ENCODE peak calls at places on chromosome 2, in seven cellular contexts. One of them, this sample, is unnamed.

GRCh38 chr2:104405628-104406027 is 448.3 kb upstream of the POU3F3 start:
- DNase-seq in HCT116: no peak
- DNase-seq in A549: no peak
- DNase-seq in K562: no peak
- DNase-seq in SK-N-SH: no peak
- DNase-seq in GM23338: no peak
- DNase-seq in Panc1: no peak
- DNase-seq in this sample: no peak

GRCh38 chr2:95265182-95265581 is 9.1 kb upstream of the PROM2 start:
- DNase-seq in HCT116: no peak
- DNase-seq in K562: no peak
- DNase-seq in GM23338: no peak
- DNase-seq in SK-N-SH: no peak
- DNase-seq in A549: no peak
- DNase-seq in Panc1: no peak
- DNase-seq in this sample: no peak

GRCh38 chr2:54577035-54577434 is 120.9 kb downstream of the SPTBN1 start:
- DNase-seq in GM23338: no peak
- DNase-seq in Panc1: no peak
- DNase-seq in K562: no peak
- DNase-seq in A549: peak; percentile 47
- DNase-seq in HCT116: no peak
- DNase-seq in SK-N-SH: no peak
- DNase-seq in this sample: no peak

GRCh38 chr2:12202301-12202700 is 455.9 kb downstream of the LPIN1 start:
- DNase-seq in A549: no peak
- DNase-seq in SK-N-SH: no peak
- DNase-seq in GM23338: peak; percentile 47
- DNase-seq in K562: no peak
- DNase-seq in Panc1: no peak
- DNase-seq in HCT116: no peak
- DNase-seq in this sample: no peak

GRCh38 chr2:172643142-172643541 is 87.3 kb downstream of the PDK1 start:
- DNase-seq in Panc1: no peak
- DNase-seq in A549: no peak
- DNase-seq in SK-N-SH: no peak
- DNase-seq in K562: peak; percentile 17
- DNase-seq in HCT116: peak; percentile 13
- DNase-seq in GM23338: no peak
- DNase-seq in this sample: no peak

GRCh38 chr2:12006841-12007240 is 260.4 kb downstream of the LPIN1 start:
- DNase-seq in A549: no peak
- DNase-seq in Panc1: no peak
- DNase-seq in GM23338: peak; percentile 82
- DNase-seq in K562: no peak
- DNase-seq in HCT116: no peak
- DNase-seq in SK-N-SH: no peak
- DNase-seq in this sample: no peak

GRCh38 chr2:240500561-240501423 is 57.0 kb downstream of the ANKMY1 start:
- DNase-seq in A549: no peak
- DNase-seq in Panc1: no peak
- DNase-seq in SK-N-SH: peak; percentile 28
- DNase-seq in GM23338: no peak
- DNase-seq in K562: no peak
- DNase-seq in HCT116: no peak
- DNase-seq in this sample: no peak

GRCh38 chr2:168015274-168015953 is 232.0 kb downstream of the STK39 start:
- DNase-seq in Panc1: no peak
- DNase-seq in GM23338: no peak
- DNase-seq in K562: no peak
- DNase-seq in SK-N-SH: peak; percentile 56
- DNase-seq in HCT116: no peak
- DNase-seq in A549: no peak
- DNase-seq in this sample: no peak

GRCh38 chr2:126671049-126671448 is 15.1 kb downstream of the GYPC start:
- DNase-seq in HCT116: no peak
- DNase-seq in GM23338: no peak
- DNase-seq in K562: no peak
- DNase-seq in Panc1: no peak
- DNase-seq in A549: no peak
- DNase-seq in SK-N-SH: no peak
- DNase-seq in this sample: no peak

GRCh38 chr2:36376319-36376765 is 20.8 kb downstream of the CRIM1 start:
- DNase-seq in GM23338: peak; percentile 58
- DNase-seq in SK-N-SH: peak; percentile 34
- DNase-seq in Panc1: no peak
- DNase-seq in HCT116: no peak
- DNase-seq in A549: peak; percentile 77
- DNase-seq in K562: peak; percentile 10
- DNase-seq in this sample: no peak

GRCh38 chr2:151771599-151772358 is 37.5 kb upstream of the NEB start:
- DNase-seq in GM23338: no peak
- DNase-seq in HCT116: no peak
- DNase-seq in K562: no peak
- DNase-seq in A549: no peak
- DNase-seq in SK-N-SH: no peak
- DNase-seq in Panc1: no peak
- DNase-seq in this sample: no peak

GRCh38 chr2:16155351-16156145 is 215.2 kb downstream of the MYCN start:
- DNase-seq in K562: no peak
- DNase-seq in SK-N-SH: no peak
- DNase-seq in A549: no peak
- DNase-seq in HCT116: no peak
- DNase-seq in GM23338: no peak
- DNase-seq in Panc1: no peak
- DNase-seq in this sample: no peak
- TF ChIP-seq REST in K562: no peak
- TF ChIP-seq REST in SK-N-SH: no peak
- TF ChIP-seq REST in A549: no peak
- TF ChIP-seq REST in HCT116: no peak
- TF ChIP-seq REST in GM23338: no peak
- TF ChIP-seq REST in Panc1: no peak
- TF ChIP-seq REST in this sample: no peak

GRCh38 chr2:212912445-212913103 is 238.8 kb downstream of the IKZF2 start:
- DNase-seq in K562: no peak
- DNase-seq in SK-N-SH: peak; percentile 50
- DNase-seq in Panc1: no peak
- DNase-seq in HCT116: no peak
- DNase-seq in GM23338: no peak
- DNase-seq in A549: peak; percentile 71
- DNase-seq in this sample: no peak
- TF ChIP-seq REST in K562: no peak
- TF ChIP-seq REST in SK-N-SH: no peak
- TF ChIP-seq REST in Panc1: no peak
- TF ChIP-seq REST in HCT116: no peak
- TF ChIP-seq REST in GM23338: no peak
- TF ChIP-seq REST in A549: no peak
- TF ChIP-seq REST in this sample: no peak

DNA sequence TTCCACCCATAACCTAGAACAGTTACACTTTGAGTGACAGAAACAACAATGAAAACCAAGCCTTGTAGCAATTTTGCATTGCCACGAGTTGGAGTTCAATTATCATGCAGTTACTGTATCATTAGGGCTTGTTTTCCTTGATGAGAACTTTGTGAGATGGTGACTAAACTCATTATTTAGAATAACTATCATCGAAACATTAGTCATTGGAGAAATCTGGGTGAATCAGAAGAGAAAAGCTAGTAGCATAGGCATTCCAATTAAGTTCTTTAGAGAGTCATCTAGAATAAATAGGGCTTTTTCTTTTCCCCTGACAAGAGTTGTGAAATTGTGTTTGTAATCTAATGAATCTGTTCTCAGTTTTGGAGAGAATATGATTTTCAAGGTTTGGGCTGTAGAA is 122.8 kb upstream of the DOCK10 start:
- DNase-seq in A549: no peak
- DNase-seq in HCT116: no peak
- DNase-seq in Panc1: no peak
- DNase-seq in SK-N-SH: no peak
- DNase-seq in GM23338: no peak
- DNase-seq in K562: no peak
- DNase-seq in this sample: no peak
- TF ChIP-seq REST in A549: no peak
- TF ChIP-seq REST in HCT116: no peak
- TF ChIP-seq REST in Panc1: no peak
- TF ChIP-seq REST in SK-N-SH: no peak
- TF ChIP-seq REST in GM23338: no peak
- TF ChIP-seq REST in K562: no peak
- TF ChIP-seq REST in this sample: no peak

GRCh38 chr2:109510136-109511028 is 103.4 kb downstream of the SEPTIN10 start:
- DNase-seq in A549: peak; percentile 74
- DNase-seq in GM23338: peak; percentile 83
- DNase-seq in Panc1: peak; percentile 53
- DNase-seq in HCT116: peak; percentile 50
- DNase-seq in K562: peak; percentile 70
- DNase-seq in SK-N-SH: peak; percentile 87
- DNase-seq in this sample: peak; percentile 82
- TF ChIP-seq REST in A549: no peak
- TF ChIP-seq REST in GM23338: no peak
- TF ChIP-seq REST in Panc1: no peak
- TF ChIP-seq REST in HCT116: no peak
- TF ChIP-seq REST in K562: no peak
- TF ChIP-seq REST in SK-N-SH: no peak
- TF ChIP-seq REST in this sample: no peak

GRCh38 chr2:232511336-232511863 is 8.8 kb upstream of the PRSS56 start:
- DNase-seq in SK-N-SH: peak; percentile 68
- DNase-seq in GM23338: no peak
- DNase-seq in K562: no peak
- DNase-seq in HCT116: no peak
- DNase-seq in Panc1: no peak
- DNase-seq in A549: no peak
- DNase-seq in this sample: no peak
- TF ChIP-seq REST in SK-N-SH: no peak
- TF ChIP-seq REST in GM23338: no peak
- TF ChIP-seq REST in K562: no peak
- TF ChIP-seq REST in HCT116: no peak
- TF ChIP-seq REST in Panc1: no peak
- TF ChIP-seq REST in A549: no peak
- TF ChIP-seq REST in this sample: no peak

DNA sequence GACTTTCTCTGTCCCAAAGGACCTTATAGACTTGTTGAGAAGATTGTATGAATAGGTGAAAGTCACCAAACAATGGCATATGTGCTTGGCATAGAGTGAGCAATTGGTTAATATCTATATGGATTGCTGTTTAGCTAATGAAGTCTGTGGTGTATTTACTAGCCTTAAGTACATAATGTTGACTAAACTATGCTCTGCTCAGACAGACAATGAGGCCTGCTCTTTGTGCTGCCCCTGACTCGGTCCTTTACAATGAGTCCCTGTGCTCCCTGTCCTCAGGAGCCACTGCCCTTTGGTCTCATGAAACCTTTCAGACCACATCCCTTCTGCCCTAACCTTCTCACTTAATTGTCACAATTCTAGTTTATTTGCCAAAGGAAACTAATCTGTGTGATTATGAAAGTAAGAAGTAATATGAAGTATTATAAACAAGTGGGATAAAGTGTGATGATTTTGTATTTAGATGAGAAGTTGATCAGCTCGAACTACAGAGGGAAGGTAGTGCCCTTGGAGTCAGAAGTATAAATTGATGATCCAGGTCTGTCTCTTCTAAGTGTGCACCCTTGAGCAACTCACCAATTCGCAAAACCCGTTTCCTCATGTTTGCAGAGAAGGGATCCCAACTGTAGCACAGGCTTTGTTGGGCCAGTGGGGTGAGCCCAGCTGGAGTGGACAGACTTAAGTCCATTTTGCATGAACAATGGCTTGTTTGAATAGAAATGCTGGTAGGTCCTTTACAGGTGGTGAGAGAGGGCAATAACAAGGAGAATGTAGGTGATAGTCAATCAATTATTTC is 21.0 kb upstream of the HNMT start:
- DNase-seq in K562: no peak
- DNase-seq in A549: peak; percentile 20
- DNase-seq in HCT116: no peak
- DNase-seq in SK-N-SH: no peak
- DNase-seq in Panc1: no peak
- DNase-seq in GM23338: no peak
- DNase-seq in this sample: no peak
- TF ChIP-seq REST in K562: no peak
- TF ChIP-seq REST in A549: no peak
- TF ChIP-seq REST in HCT116: no peak
- TF ChIP-seq REST in SK-N-SH: no peak
- TF ChIP-seq REST in Panc1: no peak
- TF ChIP-seq REST in GM23338: no peak
- TF ChIP-seq REST in this sample: no peak

This sample was measured in HL-60.